ENCODE peak calls at places on chromosome 5, in four cellular contexts. L is astrocyte of the cerebellum, P is spleen, S is RWPE1. I is an unnamed sample.

GRCh38 chr5:134410822-134411221 is 859 bp downstream of the CDKN2AIPNL start:
- DNase-seq in L (no peak), P (no peak), S (no peak), I (no peak)

GRCh38 chr5:113047234-113047633 is 70.6 kb downstream of the DCP2 start:
- DNase-seq in L (no peak), P (no peak), S (peak; percentile 64), I (no peak)

GRCh38 chr5:105754056-105754455 is 1916.7 kb downstream of the EFNA5 start:
- DNase-seq in L (no peak), P (no peak), S (no peak), I (no peak)

GRCh38 chr5:79771387-79771786 is 81.8 kb downstream of the CMYA5 start:
- DNase-seq in L (peak; percentile 90), P (no peak), S (no peak), I (no peak)

GRCh38 chr5:103272377-103272776 is 13.8 kb downstream of the MACIR start:
- DNase-seq in L (no peak), P (no peak), S (no peak), I (no peak)

GRCh38 chr5:13212843-13213242 is 731.6 kb downstream of the DNAH5 start:
- DNase-seq in L (no peak), P (no peak), S (no peak), I (no peak)

GRCh38 chr5:166581827-166582226 is 1709.6 kb upstream of the WWC1 start:
- DNase-seq in L (peak; percentile 16), P (no peak), S (peak; percentile 64), I (no peak)

GRCh38 chr5:127228540-127229184 is 61.9 kb upstream of the MEGF10 start:
- DNase-seq in L (no peak), P (peak; percentile 71), S (peak; percentile 13), I (no peak)

GRCh38 chr5:1523793-1524480 is at the start of gene LPCAT1:
- DNase-seq in L (no peak), P (peak; percentile 96), S (peak; percentile 87), I (peak; percentile 89)
- TF ChIP-seq CTCF in L (no peak), P (peak; percentile 59), S (no peak), I (no peak)

GRCh38 chr5:40798012-40798855 is at the start of gene PRKAA1:
- DNase-seq in L (peak; percentile 57), P (peak; percentile 98), S (peak; percentile 93), I (peak; percentile 83)
- TF ChIP-seq CTCF in L (peak; percentile 50), P (peak; percentile 89), S (peak; percentile 80), I (peak; percentile 67)

DNA sequence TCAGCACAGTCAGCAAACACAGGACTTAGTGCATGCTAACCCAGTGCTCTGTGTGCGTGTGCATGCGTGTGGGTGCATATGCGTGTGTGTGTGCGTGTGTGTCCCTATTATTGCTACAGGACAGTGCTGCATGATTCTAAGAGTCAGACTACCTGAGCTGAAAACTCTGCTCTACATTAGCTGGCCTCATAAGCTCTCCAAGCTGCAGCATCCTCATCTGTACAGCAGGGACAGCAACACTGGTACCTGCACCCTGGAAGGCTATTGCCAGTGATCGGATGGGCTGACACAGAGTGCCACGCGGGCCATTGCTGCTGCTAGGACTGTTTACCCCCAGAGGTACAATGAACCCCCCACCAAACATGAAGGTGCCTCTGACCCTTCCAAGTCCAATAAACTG is 1.2 kb downstream of the ADAMTS12 start:
- DNase-seq in L (no peak), P (no peak), S (no peak), I (no peak)
- TF ChIP-seq CTCF in L (peak; percentile 51), P (no peak), S (no peak), I (no peak)

DNA sequence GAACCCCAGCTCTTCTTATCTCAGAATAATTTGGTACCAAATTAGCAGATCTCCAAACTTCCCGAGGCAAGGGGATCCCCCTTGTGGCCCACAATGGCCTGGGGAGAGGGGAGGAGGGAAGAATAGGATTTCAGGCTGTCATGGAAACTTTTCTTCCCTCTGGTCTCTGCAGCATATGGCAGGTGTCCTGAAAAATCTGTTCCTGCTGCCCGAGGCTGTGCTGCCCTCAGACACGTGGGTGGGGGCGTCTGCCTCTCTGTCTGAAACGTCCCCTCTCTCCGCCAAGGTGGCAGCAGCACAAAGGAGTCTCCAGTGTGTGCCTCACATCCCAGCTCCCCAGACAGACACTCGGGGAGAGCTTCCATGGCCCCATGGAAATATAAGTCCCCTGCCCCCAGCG is 34.0 kb downstream of the CCNJL start:
- DNase-seq in L (no peak), P (no peak), S (no peak), I (no peak)
- TF ChIP-seq CTCF in L (no peak), P (no peak), S (no peak), I (no peak)

DNA sequence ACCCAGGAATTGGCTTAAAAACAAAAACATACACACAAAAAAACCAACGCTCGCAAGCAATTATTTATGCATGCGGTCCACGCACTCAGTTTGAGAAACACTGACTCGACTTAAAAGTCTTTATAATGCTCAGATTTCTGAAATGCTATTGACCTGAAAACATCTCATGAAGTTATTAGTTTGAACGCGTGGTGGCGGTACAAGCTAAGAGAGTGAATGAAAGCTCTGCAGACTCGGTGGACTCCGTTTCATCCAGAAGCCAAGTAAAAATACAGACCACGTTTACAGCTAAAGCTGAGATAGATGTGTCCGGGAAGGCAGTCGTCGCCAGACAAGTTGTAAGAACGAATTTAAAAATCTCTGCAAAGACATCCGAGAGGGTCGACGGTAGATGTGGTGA is at the start of gene PCDHB6:
- DNase-seq in L (no peak), P (no peak), S (peak; percentile 26), I (no peak)
- TF ChIP-seq CTCF in L (no peak), P (no peak), S (peak; percentile 28), I (no peak)

GRCh38 chr5:82259172-82259800 is 18.9 kb downstream of the RPS23 start:
- DNase-seq in L (peak; percentile 19), P (no peak), S (peak; percentile 20), I (no peak)

GRCh38 chr5:82252744-82253143 is 25.4 kb downstream of the RPS23 start:
- DNase-seq in L (no peak), P (no peak), S (no peak), I (no peak)

GRCh38 chr5:82255844-82256243 is 22.3 kb downstream of the RPS23 start:
- DNase-seq in L (no peak), P (no peak), S (no peak), I (no peak)

GRCh38 chr5:82257729-82258128 is 20.4 kb downstream of the RPS23 start:
- DNase-seq in L (no peak), P (no peak), S (no peak), I (no peak)

DNA sequence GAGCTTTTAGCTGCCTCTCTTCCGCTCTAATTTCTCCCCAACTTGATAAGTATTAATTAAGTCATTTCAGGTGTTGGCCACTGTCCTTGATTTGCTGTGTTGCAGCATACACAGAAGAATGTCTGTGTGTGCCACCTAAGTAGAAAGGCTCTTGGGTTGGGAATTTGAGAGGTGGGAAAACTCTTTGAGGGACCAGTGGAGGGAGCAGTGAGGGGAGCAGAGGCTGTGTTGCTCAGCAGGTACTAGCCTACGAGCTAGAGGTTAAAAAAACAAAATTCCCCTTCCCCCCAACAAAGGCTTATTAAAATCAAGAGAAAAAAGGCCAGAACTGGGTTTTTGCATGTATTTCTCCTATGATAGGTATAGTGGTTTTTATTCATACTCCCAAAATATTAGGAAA is 20.9 kb downstream of the RPS23 start:
- DNase-seq in L (no peak), P (no peak), S (no peak), I (no peak)
- TF ChIP-seq CTCF in L (no peak), P (no peak), S (no peak), I (no peak)

GRCh38 chr5:73119492-73120157 is 750 bp upstream of the TMEM171 start:
- DNase-seq in L (no peak), P (peak; percentile 80), S (no peak), I (no peak)

GRCh38 chr5:73118331-73119011 is 1.9 kb upstream of the TMEM171 start:
- DNase-seq in L (no peak), P (no peak), S (no peak), I (no peak)

GRCh38 chr5:73120222-73121108 is at the start of gene TMEM171:
- DNase-seq in L (no peak), P (peak; percentile 82), S (peak; percentile 79), I (no peak)

GRCh38 chr5:73122875-73123810 is 2.8 kb downstream of the TMEM171 start:
- DNase-seq in L (no peak), P (no peak), S (peak; percentile 34), I (no peak)

GRCh38 chr5:73121109-73121443 is 701 bp downstream of the TMEM171 start:
- DNase-seq in L (no peak), P (no peak), S (peak; percentile 48), I (no peak)
- TF ChIP-seq CTCF in L (no peak), P (no peak), S (no peak), I (no peak)

DNA sequence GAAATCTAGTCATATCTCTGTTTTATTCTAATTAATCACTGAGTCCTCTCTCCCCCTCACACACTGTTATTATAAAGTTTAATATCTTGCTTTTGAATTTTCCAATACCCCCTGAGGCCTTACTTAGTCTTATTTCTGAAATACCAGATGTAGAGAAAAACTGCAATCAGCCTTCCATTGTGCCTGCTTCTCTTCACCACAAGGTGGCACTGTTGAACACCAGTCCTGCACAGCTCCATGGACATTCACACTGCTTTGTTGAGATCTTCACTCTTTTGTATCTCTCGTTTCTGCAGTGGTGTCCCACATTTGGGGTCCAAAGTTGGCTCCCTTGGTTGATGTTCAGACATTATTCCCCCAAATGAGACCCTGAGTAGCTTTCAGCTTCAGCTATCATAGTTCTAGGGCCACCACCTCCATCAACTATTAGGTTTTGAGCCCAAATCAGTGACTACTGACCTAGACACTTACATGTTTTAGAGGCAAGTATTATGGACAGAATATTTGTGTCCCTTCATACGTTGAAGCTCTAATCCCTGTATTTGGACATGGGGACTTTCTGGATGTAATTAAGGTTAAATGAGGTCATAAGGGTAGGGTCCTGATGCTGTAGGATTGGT is 24.3 kb downstream of the BOD1 start:
- DNase-seq in L (no peak), P (no peak), S (no peak), I (no peak)
- TF ChIP-seq CTCF in L (peak; percentile 44), P (peak; percentile 55), S (peak; percentile 57), I (peak; percentile 56)

GRCh38 chr5:177370488-177371119 is 12.9 kb downstream of the RGS14 start:
- DNase-seq in L (peak; percentile 55), P (peak; percentile 95), S (peak; percentile 96), I (peak; percentile 86)
- TF ChIP-seq CTCF in L (peak; percentile 53), P (peak; percentile 79), S (peak; percentile 87), I (peak; percentile 35)